ENCODE peak calls at places on chromosomes 2 and 18, in four cellular contexts. C, L, R and N are unnamed samples.
A peak's percentile ranks its signal among the peaks of the same experiment; 100 is the strongest.

GRCh38 chr2:159094173-159094737 is 125.8 kb downstream of the TANC1 start:
- DNase-seq in C (peak; percentile 68), R (no peak), L (peak; percentile 70), N (peak; percentile 20)

GRCh38 chr2:17869128-17869527 is 9.3 kb upstream of the KCNS3 start:
- DNase-seq in L (no peak), R (no peak), C (peak; percentile 16), N (no peak)

GRCh38 chr2:130263606-130264005 is 65.4 kb upstream of the TUBA3E start:
- DNase-seq in C (no peak), L (no peak), R (no peak), N (no peak)

GRCh38 chr2:237819231-237819630 is 20.7 kb downstream of the RBM44 start:
- DNase-seq in R (no peak), C (peak; percentile 12), L (no peak), N (no peak)

GRCh38 chr2:85737481-85737880 is 16.3 kb upstream of the ATOH8 start:
- DNase-seq in R (no peak), L (peak; percentile 59), C (peak; percentile 87), N (peak; percentile 58)

GRCh38 chr18:10453261-10453884 is 1.1 kb upstream of the APCDD1 start:
- DNase-seq in L (no peak), R (no peak), C (no peak), N (no peak)

GRCh38 chr2:11499081-11499743 is 33.3 kb upstream of the E2F6 start:
- DNase-seq in C (no peak), R (no peak), L (no peak), N (no peak)

GRCh38 chr18:76450912-76451421 is 44.1 kb downstream of the ZNF516 start:
- DNase-seq in L (peak; percentile 83), R (no peak), C (peak; percentile 72), N (peak; percentile 34)

GRCh38 chr2:215680605-215681598 is 245.0 kb upstream of the FN1 start:
- DNase-seq in C (peak; percentile 87), R (peak; percentile 63), L (peak; percentile 93), N (peak; percentile 55)

GRCh38 chr2:172878260-172878659 is 142.6 kb downstream of the RAPGEF4 start:
- DNase-seq in L (no peak), C (peak; percentile 69), R (no peak), N (no peak)

GRCh38 chr2:172877826-172878225 is 142.2 kb downstream of the RAPGEF4 start:
- DNase-seq in R (no peak), C (peak; percentile 70), L (no peak), N (no peak)
- H3K4me3 ChIP-seq in R (no peak overlapping the region), C (no peak overlapping the region), L (no peak overlapping the region), N (no peak overlapping the region)

GRCh38 chr2:2333076-2333475 is 2.0 kb upstream of the MYT1L start:
- DNase-seq in C (no peak), R (no peak), L (no peak), N (no peak)
- H3K4me1 ChIP-seq in C (no peaks in the 10 kb centered on the region), R (no peaks in the 10 kb centered on the region), L (no peaks in the 10 kb centered on the region), N (no peaks in the 10 kb centered on the region)

DNA sequence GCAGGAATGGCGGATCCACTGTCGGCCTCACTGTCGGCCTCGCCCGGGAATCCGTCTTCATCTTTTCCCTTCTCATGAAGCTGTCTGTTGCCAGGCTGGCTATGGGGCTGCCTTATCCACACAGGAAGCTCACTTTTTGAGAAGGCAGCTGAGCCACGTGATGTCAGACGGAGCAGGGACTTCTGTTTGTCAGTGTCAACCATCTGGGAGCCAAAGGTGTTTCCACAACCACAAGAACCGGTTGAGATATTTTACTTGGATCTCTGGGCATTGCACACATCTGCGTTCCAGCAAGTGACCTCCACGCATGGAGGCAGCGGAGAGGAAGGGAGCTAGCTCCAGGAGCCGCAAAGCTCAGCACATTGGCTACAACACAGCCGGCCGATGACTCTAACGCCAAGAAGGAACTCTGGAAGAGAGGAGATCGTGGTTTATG is 27.4 kb upstream of the TAF1B start:
- DNase-seq in L (peak; percentile 4), R (no peak), C (no peak), N (no peak)
- H3K4me2 ChIP-seq in L (no peak overlapping the region), R (no peak overlapping the region), C (no peak overlapping the region), N (no peak overlapping the region)

GRCh38 chr2:226790436-226790835 is 9.2 kb downstream of the IRS1 start:
- DNase-seq in R (no peak), C (peak; percentile 29), L (no peak), N (peak; percentile 32)
- H3K4me3 ChIP-seq in R (no peak overlapping the region), C (peak overlapping the region; percentile 52), L (no peak overlapping the region), N (peak overlapping the region; percentile 18)

DNA sequence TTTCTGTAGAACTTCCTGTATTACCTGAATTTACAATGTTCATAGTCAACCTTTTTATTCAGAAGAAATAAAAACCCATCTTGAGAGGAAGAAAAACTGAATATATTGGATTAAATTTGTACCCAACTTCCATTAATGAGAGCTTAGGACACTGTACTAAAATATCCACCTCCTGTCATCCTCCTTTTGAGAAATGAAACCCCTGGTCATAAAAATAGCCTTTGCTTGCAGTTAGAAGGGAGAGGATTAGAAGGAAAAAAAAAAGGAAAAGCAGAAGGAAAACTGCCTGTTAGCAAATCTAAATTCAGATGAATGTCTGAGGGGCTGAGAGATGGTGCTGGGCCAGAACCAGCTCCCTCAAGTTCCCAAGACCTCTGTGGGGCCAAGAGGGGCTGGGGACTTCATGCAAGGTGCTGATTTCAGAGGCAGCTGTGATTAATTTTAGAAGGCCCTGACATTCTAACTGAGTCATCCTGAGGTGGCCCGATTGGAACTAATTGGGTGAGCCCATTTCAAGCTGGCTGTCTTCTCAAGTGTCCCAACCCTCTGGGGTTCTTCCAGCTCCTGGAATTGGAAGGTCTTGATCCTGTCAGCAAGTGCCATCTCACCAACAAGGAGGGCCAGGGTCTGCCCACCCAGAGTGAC is 38.4 kb upstream of the BIN1 start:
- DNase-seq in C (peak; percentile 27), L (peak; percentile 33), R (no peak), N (no peak)
- H3K4me1 ChIP-seq in C (peaks cover 17% of the 10 kb centered on the region), L (peaks cover 20% of the 10 kb centered on the region), R (no peaks in the 10 kb centered on the region), N (no peaks in the 10 kb centered on the region)

GRCh38 chr2:196293751-196294486 is 122.5 kb upstream of the STK17B start:
- DNase-seq in L (peak; percentile 85), R (no peak), C (peak; percentile 96), N (peak; percentile 15)

GRCh38 chr2:196291418-196291817 is 120.0 kb upstream of the STK17B start:
- DNase-seq in R (no peak), L (no peak), C (no peak), N (no peak)

GRCh38 chr2:196290149-196290548 is 118.8 kb upstream of the STK17B start:
- DNase-seq in C (no peak), L (no peak), R (no peak), N (no peak)

GRCh38 chr2:196290569-196290968 is 119.2 kb upstream of the STK17B start:
- DNase-seq in R (no peak), L (no peak), C (no peak), N (no peak)

DNA sequence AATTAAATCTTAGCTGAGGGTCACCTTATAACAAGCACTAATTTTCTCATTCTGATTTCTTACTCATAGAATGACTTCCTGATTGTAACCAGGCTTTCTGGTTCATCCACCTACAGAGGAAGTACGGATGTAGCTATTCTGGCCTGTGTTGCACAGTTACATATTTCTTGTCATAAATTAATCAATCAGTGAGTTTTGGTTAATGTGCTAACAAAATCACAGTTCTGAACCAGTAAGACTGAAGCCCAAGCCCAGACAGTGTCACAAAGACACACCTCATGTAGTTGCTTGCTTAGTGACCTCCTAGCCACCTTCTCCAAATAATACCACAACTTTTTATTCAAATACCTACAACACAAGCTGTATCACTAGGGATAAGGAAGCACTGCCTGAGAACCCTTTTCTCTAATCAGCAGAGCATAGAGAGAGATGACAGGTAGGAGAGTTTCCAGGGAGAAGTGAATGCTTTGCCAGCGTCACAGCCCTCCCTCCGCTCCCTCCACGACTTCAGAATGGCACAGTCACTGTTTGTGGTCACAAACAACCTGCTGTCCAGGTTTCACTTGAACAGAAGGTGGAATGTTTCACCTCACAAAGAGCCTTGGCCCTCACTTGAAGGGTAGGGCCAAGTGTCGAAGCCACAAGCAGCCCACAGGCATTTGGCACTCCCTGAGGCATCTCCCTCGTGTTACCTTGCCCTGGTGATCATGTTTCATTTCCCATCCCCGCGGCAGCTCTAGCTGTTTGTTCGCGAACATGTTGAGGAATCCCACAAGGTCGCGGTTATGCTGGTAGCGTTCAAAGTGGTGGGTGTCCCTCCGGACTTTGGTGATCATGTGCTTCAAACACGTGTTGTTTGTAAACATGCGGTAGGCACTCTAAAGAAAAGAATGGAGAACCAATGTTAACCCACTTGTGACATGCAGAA is 120.8 kb upstream of the STK17B start:
- DNase-seq in L (no peak), R (no peak), C (no peak), N (no peak)
- H3K4me2 ChIP-seq in L (no peak overlapping the region), R (no peak overlapping the region), C (no peak overlapping the region), N (no peak overlapping the region)

DNA sequence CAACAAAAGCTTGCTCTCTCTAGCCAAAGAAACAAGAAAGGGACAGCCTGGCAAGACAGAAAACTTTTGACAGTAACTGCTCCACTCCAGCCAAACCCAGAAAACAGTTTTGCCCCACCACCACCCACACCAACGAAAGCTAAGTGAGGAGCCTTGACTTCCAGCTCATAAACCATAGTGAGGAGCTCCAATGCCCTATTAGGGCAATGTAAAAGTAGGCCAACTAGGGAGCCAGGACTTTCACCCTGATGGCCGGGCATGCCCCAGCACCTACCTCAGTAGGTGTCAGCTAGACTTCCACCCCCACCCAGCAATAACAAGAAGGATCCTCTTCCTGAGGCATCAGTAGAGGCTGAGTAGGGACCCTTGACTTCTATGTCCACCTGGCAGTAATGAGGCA is 35.4 kb downstream of the PELI1 start:
- DNase-seq in R (no peak), L (no peak), C (no peak), N (no peak)
- H3K4me3 ChIP-seq in R (no peak overlapping the region), L (no peak overlapping the region), C (no peak overlapping the region), N (no peak overlapping the region)

GRCh38 chr2:226761195-226761583 is 38.4 kb downstream of the IRS1 start:
- DNase-seq in R (no peak), C (no peak), L (no peak), N (no peak)
- H3K4me1 ChIP-seq in R (no peaks in the 10 kb centered on the region), C (peaks cover 27% of the 10 kb centered on the region), L (peaks cover 8% of the 10 kb centered on the region), N (peaks cover 30% of the 10 kb centered on the region)

GRCh38 chr2:206836722-206837121 is 71.3 kb downstream of the FASTKD2 start:
- DNase-seq in R (no peak), C (no peak), L (no peak), N (no peak)

GRCh38 chr2:206832886-206833285 is 67.5 kb downstream of the FASTKD2 start:
- DNase-seq in C (no peak), L (no peak), R (no peak), N (no peak)

GRCh38 chr2:206833291-206833690 is 67.9 kb downstream of the FASTKD2 start:
- DNase-seq in C (no peak), R (no peak), L (no peak), N (no peak)

DNA sequence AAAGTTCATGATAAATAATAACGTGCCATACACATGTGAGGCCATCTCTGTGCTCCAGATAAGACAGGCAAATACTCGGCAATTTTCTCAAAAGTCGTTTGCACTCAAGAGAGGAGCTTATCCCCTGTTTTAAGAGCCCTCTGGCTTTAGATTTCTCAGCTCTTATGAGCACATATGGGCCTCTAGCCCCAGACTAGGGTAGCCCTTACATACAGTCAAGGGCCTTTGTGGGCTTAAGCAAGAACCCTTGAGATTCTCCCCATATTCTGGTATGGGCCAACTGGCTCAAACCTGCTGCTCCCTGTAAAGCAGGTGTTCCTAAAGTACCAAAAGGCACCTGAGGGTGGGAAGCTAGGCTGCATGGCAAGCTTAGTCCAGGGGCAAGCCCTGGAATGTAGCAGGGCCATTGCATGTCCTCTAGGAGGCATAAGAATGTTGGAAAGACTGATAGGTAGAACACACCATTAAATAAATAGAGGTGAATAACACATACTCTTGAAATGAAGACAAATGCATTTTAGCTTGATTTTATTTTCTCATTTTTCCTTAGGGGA is 66.1 kb downstream of the FASTKD2 start:
- DNase-seq in C (no peak), R (no peak), L (no peak), N (no peak)
- H3K4me2 ChIP-seq in C (no peak overlapping the region), R (no peak overlapping the region), L (no peak overlapping the region), N (no peak overlapping the region)